ENCODE peak calls at places on chromosome 17, in nine cellular contexts. P is head of caudate nucleus; I is NAMALWA; T is activated T-cell treated with anti-CD3 and anti-CD28 coated beads, Interleukin-2, amount 50 U/mL, for 4 hours; X is amniotic stem cell; U is HCEC 1CT; R is ascending aorta; F is stimulated activated CD8-positive, alpha-beta memory T cell treated with anti-CD3 and anti-CD28 coated beads, Interleukin-4, amount 100 ng/mL, for 4 hours; O is heart right ventricle. Q is an unnamed sample.

GRCh38 chr17:74231846-74232713 is 18.7 kb downstream of the TTYH2 start:
- DNase-seq in P (no peak), T (no peak), R (no peak), X (no peak), I (no peak), U (no peak), F (no peak), O (no peak), Q (no peak)

GRCh38 chr17:60305141-60305540 is 86.8 kb downstream of the USP32 start:
- DNase-seq in U (no peak), T (no peak), P (peak), O (no peak), X (no peak), I (peak), R (no peak), F (no peak), Q (no peak)

GRCh38 chr17:66947311-66947710 is 17.2 kb upstream of the CACNG4 start:
- DNase-seq in R (no peak), T (no peak), U (no peak), O (no peak), I (no peak), X (no peak), P (no peak), F (no peak), Q (no peak)

GRCh38 chr17:14268264-14268663 is 31.6 kb upstream of the CDRT15 start:
- DNase-seq in I (peak), T (no peak), F (no peak), X (no peak), R (no peak), U (no peak), P (no peak), O (no peak), Q (no peak)

GRCh38 chr17:8438441-8438840 is 2.8 kb downstream of the NDEL1 start:
- DNase-seq in F (no peak), U (no peak), I (no peak), O (no peak), T (no peak), R (no peak), X (no peak), P (no peak), Q (no peak)

GRCh38 chr17:34369571-34369970 is 6.5 kb upstream of the CCL1 start:
- DNase-seq in O (no peak), I (no peak), P (no peak), U (no peak), X (no peak), T (no peak), R (no peak), F (no peak), Q (no peak)

GRCh38 chr17:64635647-64636305 is 26.3 kb downstream of the SMURF2 start:
- DNase-seq in U (peak), X (peak), F (no peak), T (no peak), O (no peak), P (no peak), R (no peak), I (no peak), Q (peak)

GRCh38 chr17:6643460-6644125 is 2.7 kb downstream of the TXNDC17 start:
- DNase-seq in U (peak), O (no peak), F (no peak), P (no peak), X (no peak), T (no peak), R (no peak), I (no peak), Q (no peak)

GRCh38 chr17:43398724-43399595 is at the start of gene ARL4D:
- DNase-seq in U (peak), O (peak), P (peak), I (peak), R (peak), T (peak), F (peak), X (peak), Q (peak)

GRCh38 chr17:12545877-12546513 is 119.7 kb upstream of the MYOCD start:
- DNase-seq in O (no peak), I (peak), T (no peak), X (peak), U (peak), F (no peak), R (no peak), P (peak), Q (peak)

GRCh38 chr17:80955673-80956306 is 35.9 kb upstream of the CHMP6 start:
- DNase-seq in R (no peak), O (no peak), X (no peak), I (peak), F (no peak), P (no peak), T (no peak), U (no peak), Q (no peak)

GRCh38 chr17:63431618-63431938 is 14.5 kb downstream of the CYB561 start:
- DNase-seq in P (no peak), R (no peak), I (no peak), F (no peak), X (no peak), U (no peak), O (no peak), T (no peak), Q (no peak)

GRCh38 chr17:76645481-76645880 is 1.9 kb upstream of the ST6GALNAC1 start:
- DNase-seq in I (no peak), F (no peak), R (no peak), X (no peak), O (no peak), U (no peak), P (no peak), T (no peak), Q (no peak)

GRCh38 chr17:48641541-48642058 is 15.4 kb upstream of the HOXB9 start:
- DNase-seq in X (no peak), R (no peak), O (no peak), U (no peak), I (peak), P (no peak), T (no peak), F (no peak), Q (no peak)

GRCh38 chr17:5023588-5024147 is 11.6 kb downstream of the SLC52A1 start:
- DNase-seq in P (no peak), I (no peak), F (no peak), U (no peak), T (no peak), R (no peak), X (no peak), O (no peak), Q (no peak)

GRCh38 chr17:77160032-77160876 is 19.5 kb downstream of the SEC14L1 start:
- DNase-seq in P (no peak), T (no peak), U (no peak), R (no peak), I (no peak), O (no peak), X (no peak), F (no peak), Q (no peak)

GRCh38 chr17:1109606-1110523 is 69.9 kb downstream of the ABR start:
- DNase-seq in I (no peak), T (peak), P (no peak), O (peak), U (peak), R (no peak), X (no peak), F (no peak), Q (no peak)

GRCh38 chr17:73151888-73152633 is 12.7 kb upstream of the SSTR2 start:
- DNase-seq in R (no peak), I (no peak), U (no peak), T (no peak), P (no peak), X (no peak), O (no peak), F (no peak), Q (no peak)